ENCODE peak calls at places on chromosomes 1 and 21, in seven cellular contexts. One of them, this sample, is unnamed.

GRCh38 chr21:32367158-32367557 is 25.7 kb downstream of the URB1 start:
- DNase-seq in GM23338: no peak
- DNase-seq in WERI-Rb-1: no peak
- DNase-seq in dorsolateral prefrontal cortex: no peak
- DNase-seq in HFF-Myc: no peak
- DNase-seq in adrenal gland: no peak
- DNase-seq in fibroblast of lung: peak
- DNase-seq in this sample: peak

GRCh38 chr1:9127395-9128160 is 1.3 kb downstream of the GPR157 start:
- DNase-seq in GM23338: no peak
- DNase-seq in WERI-Rb-1: no peak
- DNase-seq in dorsolateral prefrontal cortex: no peak
- DNase-seq in HFF-Myc: no peak
- DNase-seq in adrenal gland: peak
- DNase-seq in fibroblast of lung: no peak
- DNase-seq in this sample: no peak

GRCh38 chr1:7339953-7340352 is 431.1 kb upstream of the VAMP3 start:
- DNase-seq in GM23338: no peak
- DNase-seq in WERI-Rb-1: no peak
- DNase-seq in dorsolateral prefrontal cortex: no peak
- DNase-seq in HFF-Myc: no peak
- DNase-seq in adrenal gland: no peak
- DNase-seq in fibroblast of lung: peak
- DNase-seq in this sample: peak

GRCh38 chr21:27570306-27570868 is 603.5 kb upstream of the ADAMTS5 start:
- DNase-seq in GM23338: no peak
- DNase-seq in WERI-Rb-1: no peak
- DNase-seq in dorsolateral prefrontal cortex: no peak
- DNase-seq in HFF-Myc: no peak
- DNase-seq in adrenal gland: peak
- DNase-seq in fibroblast of lung: peak
- DNase-seq in this sample: peak

GRCh38 chr1:66253330-66253921 is 280.5 kb upstream of the SGIP1 start:
- DNase-seq in GM23338: peak
- DNase-seq in WERI-Rb-1: no peak
- DNase-seq in dorsolateral prefrontal cortex: no peak
- DNase-seq in HFF-Myc: peak
- DNase-seq in adrenal gland: no peak
- DNase-seq in fibroblast of lung: peak
- DNase-seq in this sample: peak

GRCh38 chr1:119147626-119148180 is 7.2 kb upstream of the WARS2 start:
- DNase-seq in GM23338: no peak
- DNase-seq in WERI-Rb-1: no peak
- DNase-seq in dorsolateral prefrontal cortex: no peak
- DNase-seq in HFF-Myc: no peak
- DNase-seq in adrenal gland: no peak
- DNase-seq in fibroblast of lung: peak
- DNase-seq in this sample: peak

GRCh38 chr21:40299441-40299840 is 432.2 kb downstream of the PCP4 start:
- DNase-seq in GM23338: no peak
- DNase-seq in WERI-Rb-1: no peak
- DNase-seq in dorsolateral prefrontal cortex: no peak
- DNase-seq in HFF-Myc: no peak
- DNase-seq in adrenal gland: no peak
- DNase-seq in fibroblast of lung: no peak
- DNase-seq in this sample: no peak

GRCh38 chr1:26535201-26535600 is 5.6 kb downstream of the RPS6KA1 start:
- DNase-seq in GM23338: no peak
- DNase-seq in WERI-Rb-1: no peak
- DNase-seq in dorsolateral prefrontal cortex: no peak
- DNase-seq in HFF-Myc: no peak
- DNase-seq in adrenal gland: no peak
- DNase-seq in fibroblast of lung: no peak
- DNase-seq in this sample: no peak

GRCh38 chr1:115677570-115677969 is 35.8 kb downstream of the VANGL1 start:
- DNase-seq in GM23338: peak
- DNase-seq in WERI-Rb-1: no peak
- DNase-seq in dorsolateral prefrontal cortex: no peak
- DNase-seq in HFF-Myc: no peak
- DNase-seq in adrenal gland: no peak
- DNase-seq in fibroblast of lung: no peak
- DNase-seq in this sample: no peak

GRCh38 chr1:104856091-104856490 is 1106.4 kb downstream of the AMY1C start:
- DNase-seq in GM23338: no peak
- DNase-seq in WERI-Rb-1: no peak
- DNase-seq in dorsolateral prefrontal cortex: no peak
- DNase-seq in HFF-Myc: no peak
- DNase-seq in adrenal gland: no peak
- DNase-seq in fibroblast of lung: no peak
- DNase-seq in this sample: no peak

GRCh38 chr1:17075470-17076255 is 21.8 kb upstream of the SDHB start:
- DNase-seq in GM23338: peak
- DNase-seq in WERI-Rb-1: no peak
- DNase-seq in dorsolateral prefrontal cortex: no peak
- DNase-seq in HFF-Myc: no peak
- DNase-seq in adrenal gland: peak
- DNase-seq in fibroblast of lung: no peak
- DNase-seq in this sample: no peak

GRCh38 chr21:16608209-16608830 is 878.5 kb downstream of the USP25 start:
- DNase-seq in GM23338: peak
- DNase-seq in WERI-Rb-1: no peak
- DNase-seq in dorsolateral prefrontal cortex: no peak
- DNase-seq in HFF-Myc: no peak
- DNase-seq in adrenal gland: no peak
- DNase-seq in fibroblast of lung: peak
- DNase-seq in this sample: peak

GRCh38 chr21:28142692-28143091 is 850.0 kb downstream of the LTN1 start:
- DNase-seq in GM23338: no peak
- DNase-seq in WERI-Rb-1: no peak
- DNase-seq in dorsolateral prefrontal cortex: no peak
- DNase-seq in HFF-Myc: peak
- DNase-seq in adrenal gland: no peak
- DNase-seq in fibroblast of lung: peak
- DNase-seq in this sample: peak

GRCh38 chr1:23741609-23742008 is 1.7 kb upstream of the ELOA start:
- DNase-seq in GM23338: no peak
- DNase-seq in WERI-Rb-1: no peak
- DNase-seq in dorsolateral prefrontal cortex: no peak
- DNase-seq in HFF-Myc: no peak
- DNase-seq in adrenal gland: no peak
- DNase-seq in fibroblast of lung: no peak
- DNase-seq in this sample: no peak

GRCh38 chr1:29195875-29196274 is 14.2 kb upstream of the SRSF4 start:
- DNase-seq in GM23338: no peak
- DNase-seq in WERI-Rb-1: no peak
- DNase-seq in dorsolateral prefrontal cortex: no peak
- DNase-seq in HFF-Myc: no peak
- DNase-seq in adrenal gland: no peak
- DNase-seq in fibroblast of lung: no peak
- DNase-seq in this sample: no peak

GRCh38 chr1:192005976-192006375 is 152.3 kb upstream of the RGS18 start:
- DNase-seq in GM23338: no peak
- DNase-seq in WERI-Rb-1: no peak
- DNase-seq in dorsolateral prefrontal cortex: no peak
- DNase-seq in HFF-Myc: no peak
- DNase-seq in adrenal gland: no peak
- DNase-seq in fibroblast of lung: no peak
- DNase-seq in this sample: no peak

GRCh38 chr1:87335175-87335992 is 6.7 kb downstream of the LMO4 start:
- DNase-seq in GM23338: peak
- DNase-seq in WERI-Rb-1: peak
- DNase-seq in dorsolateral prefrontal cortex: peak
- DNase-seq in HFF-Myc: no peak
- DNase-seq in adrenal gland: peak
- DNase-seq in fibroblast of lung: peak
- DNase-seq in this sample: peak

GRCh38 chr1:28783363-28783762 is 28.6 kb upstream of the OPRD1 start:
- DNase-seq in GM23338: no peak
- DNase-seq in WERI-Rb-1: no peak
- DNase-seq in dorsolateral prefrontal cortex: no peak
- DNase-seq in HFF-Myc: no peak
- DNase-seq in adrenal gland: no peak
- DNase-seq in fibroblast of lung: no peak
- DNase-seq in this sample: no peak

GRCh38 chr1:153649867-153650235 is 8.7 kb upstream of the SNAPIN start:
- DNase-seq in GM23338: no peak
- DNase-seq in WERI-Rb-1: no peak
- DNase-seq in dorsolateral prefrontal cortex: peak
- DNase-seq in HFF-Myc: no peak
- DNase-seq in adrenal gland: no peak
- DNase-seq in fibroblast of lung: no peak
- DNase-seq in this sample: no peak

GRCh38 chr1:44808063-44808937 is at the start of gene BTBD19:
- DNase-seq in GM23338: peak
- DNase-seq in WERI-Rb-1: no peak
- DNase-seq in dorsolateral prefrontal cortex: peak
- DNase-seq in HFF-Myc: no peak
- DNase-seq in adrenal gland: peak
- DNase-seq in fibroblast of lung: peak
- DNase-seq in this sample: peak

GRCh38 chr1:8047112-8047511 is 21.0 kb upstream of the ERRFI1 start:
- DNase-seq in GM23338: no peak
- DNase-seq in WERI-Rb-1: no peak
- DNase-seq in dorsolateral prefrontal cortex: no peak
- DNase-seq in HFF-Myc: no peak
- DNase-seq in adrenal gland: peak
- DNase-seq in fibroblast of lung: peak
- DNase-seq in this sample: peak

GRCh38 chr1:101938681-101939080 is 58.0 kb downstream of the OLFM3 start:
- DNase-seq in GM23338: no peak
- DNase-seq in WERI-Rb-1: no peak
- DNase-seq in dorsolateral prefrontal cortex: no peak
- DNase-seq in HFF-Myc: no peak
- DNase-seq in adrenal gland: no peak
- DNase-seq in fibroblast of lung: no peak
- DNase-seq in this sample: no peak

GRCh38 chr1:108962681-108963051 is 618 bp downstream of the CLCC1 start:
- DNase-seq in GM23338: peak
- DNase-seq in WERI-Rb-1: peak
- DNase-seq in dorsolateral prefrontal cortex: peak
- DNase-seq in HFF-Myc: no peak
- DNase-seq in adrenal gland: peak
- DNase-seq in fibroblast of lung: no peak
- DNase-seq in this sample: no peak

GRCh38 chr21:42306366-42307035 is 8.7 kb downstream of the TFF3 start:
- DNase-seq in GM23338: no peak
- DNase-seq in WERI-Rb-1: no peak
- DNase-seq in dorsolateral prefrontal cortex: no peak
- DNase-seq in HFF-Myc: no peak
- DNase-seq in adrenal gland: peak
- DNase-seq in fibroblast of lung: no peak
- DNase-seq in this sample: no peak

GRCh38 chr21:15457962-15458361 is 271.8 kb upstream of the USP25 start:
- DNase-seq in GM23338: no peak
- DNase-seq in WERI-Rb-1: no peak
- DNase-seq in dorsolateral prefrontal cortex: no peak
- DNase-seq in HFF-Myc: no peak
- DNase-seq in adrenal gland: no peak
- DNase-seq in fibroblast of lung: no peak
- DNase-seq in this sample: no peak

GRCh38 chr21:15455819-15456462 is 273.8 kb upstream of the USP25 start:
- DNase-seq in GM23338: no peak
- DNase-seq in WERI-Rb-1: no peak
- DNase-seq in dorsolateral prefrontal cortex: no peak
- DNase-seq in HFF-Myc: no peak
- DNase-seq in adrenal gland: no peak
- DNase-seq in fibroblast of lung: no peak
- DNase-seq in this sample: no peak
- H3K4me3 ChIP-seq in GM23338: no peak
- H3K4me3 ChIP-seq in WERI-Rb-1: no peak
- H3K4me3 ChIP-seq in dorsolateral prefrontal cortex: no peak
- H3K4me3 ChIP-seq in HFF-Myc: no peak
- H3K4me3 ChIP-seq in adrenal gland: no peak
- H3K4me3 ChIP-seq in fibroblast of lung: no peak
- H3K4me3 ChIP-seq in this sample: no peak

GRCh38 chr1:114468047-114468446 is 43.0 kb downstream of the TRIM33 start:
- DNase-seq in GM23338: no peak
- DNase-seq in WERI-Rb-1: no peak
- DNase-seq in dorsolateral prefrontal cortex: no peak
- DNase-seq in HFF-Myc: no peak
- DNase-seq in adrenal gland: no peak
- DNase-seq in fibroblast of lung: no peak
- DNase-seq in this sample: no peak
- H3K4me3 ChIP-seq in GM23338: no peak
- H3K4me3 ChIP-seq in WERI-Rb-1: no peak
- H3K4me3 ChIP-seq in dorsolateral prefrontal cortex: no peak
- H3K4me3 ChIP-seq in HFF-Myc: no peak
- H3K4me3 ChIP-seq in adrenal gland: no peak
- H3K4me3 ChIP-seq in fibroblast of lung: no peak
- H3K4me3 ChIP-seq in this sample: no peak

GRCh38 chr1:198624648-198624980 is 14.2 kb upstream of the PTPRC start:
- DNase-seq in GM23338: no peak
- DNase-seq in WERI-Rb-1: no peak
- DNase-seq in dorsolateral prefrontal cortex: no peak
- DNase-seq in HFF-Myc: no peak
- DNase-seq in adrenal gland: no peak
- DNase-seq in fibroblast of lung: no peak
- DNase-seq in this sample: no peak
- H3K4me3 ChIP-seq in GM23338: no peak
- H3K4me3 ChIP-seq in WERI-Rb-1: no peak
- H3K4me3 ChIP-seq in dorsolateral prefrontal cortex: no peak
- H3K4me3 ChIP-seq in HFF-Myc: no peak
- H3K4me3 ChIP-seq in adrenal gland: no peak
- H3K4me3 ChIP-seq in fibroblast of lung: no peak
- H3K4me3 ChIP-seq in this sample: no peak

GRCh38 chr1:2321258-2321657 is 70.1 kb downstream of the MORN1 start:
- DNase-seq in GM23338: no peak
- DNase-seq in WERI-Rb-1: no peak
- DNase-seq in dorsolateral prefrontal cortex: no peak
- DNase-seq in HFF-Myc: no peak
- DNase-seq in adrenal gland: no peak
- DNase-seq in fibroblast of lung: no peak
- DNase-seq in this sample: no peak

GRCh38 chr1:2319291-2319690 is 72.1 kb downstream of the MORN1 start:
- DNase-seq in GM23338: no peak
- DNase-seq in WERI-Rb-1: no peak
- DNase-seq in dorsolateral prefrontal cortex: no peak
- DNase-seq in HFF-Myc: no peak
- DNase-seq in adrenal gland: no peak
- DNase-seq in fibroblast of lung: no peak
- DNase-seq in this sample: no peak

GRCh38 chr1:2320001-2320400 is 71.4 kb downstream of the MORN1 start:
- DNase-seq in GM23338: no peak
- DNase-seq in WERI-Rb-1: no peak
- DNase-seq in dorsolateral prefrontal cortex: no peak
- DNase-seq in HFF-Myc: no peak
- DNase-seq in adrenal gland: no peak
- DNase-seq in fibroblast of lung: no peak
- DNase-seq in this sample: no peak

GRCh38 chr1:2322065-2322571 is 69.2 kb downstream of the MORN1 start:
- DNase-seq in GM23338: peak
- DNase-seq in WERI-Rb-1: no peak
- DNase-seq in dorsolateral prefrontal cortex: no peak
- DNase-seq in HFF-Myc: no peak
- DNase-seq in adrenal gland: no peak
- DNase-seq in fibroblast of lung: peak
- DNase-seq in this sample: peak

DNA sequence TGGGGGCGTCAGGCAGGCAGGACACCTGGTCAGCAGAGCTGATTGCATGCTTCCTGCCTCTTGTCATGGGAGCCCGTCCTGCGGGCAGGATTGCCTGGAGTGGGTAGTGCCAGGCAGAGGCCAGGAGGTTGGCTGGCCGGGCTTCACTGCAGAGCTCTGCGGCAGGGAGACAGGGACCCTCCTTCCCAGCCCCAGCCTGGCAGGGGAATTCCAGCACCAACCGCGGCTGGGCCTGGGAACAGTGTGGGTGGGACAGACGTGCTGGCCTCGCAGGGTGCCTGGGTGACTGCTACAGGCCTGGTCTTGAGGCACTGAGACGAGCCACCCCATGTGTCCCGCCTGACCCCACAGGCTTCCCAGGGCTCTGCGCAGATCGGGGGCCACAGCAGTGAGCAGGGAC is 70.6 kb downstream of the MORN1 start:
- DNase-seq in GM23338: no peak
- DNase-seq in WERI-Rb-1: no peak
- DNase-seq in dorsolateral prefrontal cortex: no peak
- DNase-seq in HFF-Myc: no peak
- DNase-seq in adrenal gland: no peak
- DNase-seq in fibroblast of lung: no peak
- DNase-seq in this sample: no peak
- H3K4me3 ChIP-seq in GM23338: no peak
- H3K4me3 ChIP-seq in WERI-Rb-1: no peak
- H3K4me3 ChIP-seq in dorsolateral prefrontal cortex: no peak
- H3K4me3 ChIP-seq in HFF-Myc: no peak
- H3K4me3 ChIP-seq in adrenal gland: no peak
- H3K4me3 ChIP-seq in fibroblast of lung: no peak
- H3K4me3 ChIP-seq in this sample: no peak